ENCODE peak calls at places on chromosome 12, in seven cellular contexts. F is NCI-H2029; M is activated CD8-positive, alpha-beta memory T cell treated with anti-CD3 and anti-CD28 coated beads for 4 hours; Z is anterior cingulate cortex; C is AML-193; B is D341Med; S is NCI-H2081. P is an unnamed sample.

GRCh38 chr12:112979281-112979680 is 962 bp downstream of the OAS2 start:
- DNase-seq in Z (no peak), B (no peak), M (peak), F (no peak), C (no peak), S (no peak), P (no peak)

GRCh38 chr12:88247241-88247643 is 105.1 kb downstream of the TMTC3 start:
- DNase-seq in Z (no peak), M (no peak), B (no peak), F (no peak), C (no peak), S (no peak), P (no peak)

GRCh38 chr12:107514887-107515445 is 170.6 kb upstream of the PWP1 start:
- DNase-seq in B (no peak), M (no peak), F (no peak), S (no peak), Z (no peak), C (no peak), P (no peak)

GRCh38 chr12:51263341-51263740 is 6.9 kb downstream of the SMAGP start:
- DNase-seq in B (no peak), Z (no peak), F (no peak), M (no peak), S (no peak), C (no peak), P (no peak)

GRCh38 chr12:49476091-49476490 is 62.7 kb upstream of the KCNH3 start:
- DNase-seq in C (no peak), S (no peak), M (no peak), Z (no peak), F (no peak), B (no peak), P (no peak)

GRCh38 chr12:21340406-21340805 is 5.7 kb upstream of the SLCO1A2 start:
- DNase-seq in F (no peak), C (no peak), Z (no peak), S (no peak), B (no peak), M (no peak), P (no peak)

GRCh38 chr12:63944586-63945228 is 100.2 kb downstream of the SRGAP1 start:
- DNase-seq in F (no peak), M (no peak), C (no peak), S (peak), Z (no peak), B (no peak), P (no peak)

GRCh38 chr12:106051853-106052531 is 86.8 kb downstream of the NUAK1 start:
- DNase-seq in F (no peak), C (no peak), Z (no peak), M (no peak), S (no peak), B (no peak), P (no peak)

GRCh38 chr12:111072299-111072698 is 151.9 kb upstream of the MYL2 start:
- DNase-seq in Z (no peak), M (no peak), S (no peak), C (no peak), F (no peak), B (no peak), P (no peak)

GRCh38 chr12:82517027-82517426 is 158.7 kb downstream of the METTL25 start:
- DNase-seq in S (peak), Z (no peak), M (no peak), F (no peak), C (peak), B (peak), P (no peak)

GRCh38 chr12:88921434-88921833 is 341.2 kb upstream of the KITLG start:
- DNase-seq in Z (no peak), M (no peak), F (no peak), C (no peak), S (no peak), B (no peak), P (no peak)

GRCh38 chr12:52533686-52534470 is 13.7 kb upstream of the KRT5 start:
- DNase-seq in B (no peak), Z (peak), F (no peak), C (no peak), M (no peak), S (no peak), P (no peak)

GRCh38 chr12:51848843-51849735 is 571 bp upstream of the FIGNL2 start:
- DNase-seq in B (no peak), C (no peak), F (no peak), M (no peak), Z (no peak), S (no peak), P (no peak)

GRCh38 chr12:89251326-89252237 is 100.7 kb downstream of the DUSP6 start:
- DNase-seq in F (no peak), B (no peak), Z (no peak), S (no peak), C (no peak), M (no peak), P (no peak)

GRCh38 chr12:105935981-105936380 is 202.8 kb downstream of the NUAK1 start:
- DNase-seq in Z (no peak), C (no peak), S (no peak), B (no peak), M (no peak), F (no peak), P (no peak)

GRCh38 chr12:78970041-78970440 is 105.5 kb downstream of the SYT1 start:
- DNase-seq in S (no peak), B (no peak), M (no peak), Z (no peak), C (no peak), F (no peak), P (no peak)

GRCh38 chr12:62726471-62726980 is 208.4 kb downstream of the PPM1H start:
- DNase-seq in M (no peak), F (no peak), Z (no peak), B (no peak), C (no peak), S (no peak), P (no peak)

GRCh38 chr12:104680070-104680469 is 223.3 kb downstream of the CHST11 start:
- DNase-seq in B (peak), S (peak), C (peak), Z (no peak), M (no peak), F (peak), P (no peak)

GRCh38 chr12:17215754-17216153 is 609.8 kb upstream of the LMO3 start:
- DNase-seq in C (no peak), S (no peak), F (no peak), Z (no peak), M (no peak), B (no peak), P (no peak)

GRCh38 chr12:85835417-85835809 is 796 bp downstream of the RASSF9 start:
- DNase-seq in F (no peak), M (no peak), B (no peak), Z (no peak), C (no peak), S (no peak), P (no peak)

GRCh38 chr12:50127546-50127945 is 15.5 kb downstream of the COX14 start:
- DNase-seq in C (no peak), B (no peak), Z (no peak), S (no peak), M (no peak), F (peak), P (no peak)

GRCh38 chr12:4934651-4935050 is 24.9 kb downstream of the KCNA1 start:
- DNase-seq in Z (no peak), F (no peak), C (no peak), S (peak), M (no peak), B (no peak), P (no peak)

GRCh38 chr12:12685305-12685704 is 10.7 kb downstream of the GPR19 start:
- DNase-seq in Z (peak), B (no peak), S (peak), F (peak), M (no peak), C (no peak), P (peak)

GRCh38 chr12:53102883-53103807 is at the start of gene SOAT2:
- DNase-seq in M (no peak), C (no peak), B (no peak), S (peak), F (no peak), Z (no peak), P (no peak)

GRCh38 chr12:15423629-15424028 is 101.3 kb downstream of the PTPRO start:
- DNase-seq in S (no peak), Z (no peak), B (no peak), F (no peak), C (no peak), M (no peak), P (no peak)

GRCh38 chr12:20372326-20373097 is 4.2 kb downstream of the PDE3A start:
- DNase-seq in B (no peak), C (no peak), F (no peak), M (no peak), Z (no peak), S (no peak), P (no peak)

GRCh38 chr12:8948711-8949524 is 527 bp downstream of the M6PR start:
- DNase-seq in Z (peak), C (peak), S (peak), M (no peak), F (peak), B (peak), P (peak)

GRCh38 chr12:109157986-109158385 is 41.6 kb downstream of the ACACB start:
- DNase-seq in F (no peak), C (no peak), S (no peak), Z (no peak), B (no peak), M (no peak), P (no peak)

GRCh38 chr12:14239350-14239934 is 126.0 kb upstream of the ATF7IP start:
- DNase-seq in Z (no peak), S (peak), B (peak), F (no peak), M (no peak), C (peak), P (no peak)

GRCh38 chr12:61504396-61505115 is 755.6 kb upstream of the USP15 start:
- DNase-seq in M (no peak), F (no peak), S (peak), Z (no peak), C (no peak), B (no peak), P (no peak)

GRCh38 chr12:27460471-27460978 is 14.0 kb downstream of the SMCO2 start:
- DNase-seq in Z (no peak), B (no peak), C (peak), F (no peak), S (no peak), M (peak), P (no peak)